ENCODE peak calls at places on chromosome 21, in seven cellular contexts. One of them, this sample, is unnamed.

GRCh38 chr21:42311816-42312625 is 3.2 kb downstream of the TFF3 start:
- DNase-seq in foreskin fibroblast: no peak
- DNase-seq in dorsolateral prefrontal cortex: no peak
- DNase-seq in lower leg skin: no peak
- DNase-seq in SK-N-SH: no peak
- DNase-seq in GM23248: no peak
- DNase-seq in AG09309: no peak
- DNase-seq in this sample: no peak

GRCh38 chr21:37868896-37869295 is 47.4 kb downstream of the KCNJ6 start:
- DNase-seq in foreskin fibroblast: peak
- DNase-seq in dorsolateral prefrontal cortex: no peak
- DNase-seq in lower leg skin: no peak
- DNase-seq in SK-N-SH: no peak
- DNase-seq in GM23248: peak
- DNase-seq in AG09309: no peak
- DNase-seq in this sample: no peak

GRCh38 chr21:43905726-43906455 is 40.9 kb downstream of the AGPAT3 start:
- DNase-seq in foreskin fibroblast: peak
- DNase-seq in dorsolateral prefrontal cortex: no peak
- DNase-seq in lower leg skin: no peak
- DNase-seq in SK-N-SH: peak
- DNase-seq in GM23248: no peak
- DNase-seq in AG09309: no peak
- DNase-seq in this sample: no peak

GRCh38 chr21:38806942-38807284 is 1.2 kb downstream of the ETS2 start:
- DNase-seq in foreskin fibroblast: peak
- DNase-seq in dorsolateral prefrontal cortex: no peak
- DNase-seq in lower leg skin: no peak
- DNase-seq in SK-N-SH: peak
- DNase-seq in GM23248: peak
- DNase-seq in AG09309: no peak
- DNase-seq in this sample: no peak

GRCh38 chr21:18899261-18899660 is 495.7 kb upstream of the TMPRSS15 start:
- DNase-seq in foreskin fibroblast: no peak
- DNase-seq in dorsolateral prefrontal cortex: no peak
- DNase-seq in lower leg skin: no peak
- DNase-seq in SK-N-SH: no peak
- DNase-seq in GM23248: no peak
- DNase-seq in AG09309: no peak
- DNase-seq in this sample: no peak

GRCh38 chr21:42262826-42263225 is 43.9 kb downstream of the ABCG1 start:
- DNase-seq in foreskin fibroblast: no peak
- DNase-seq in dorsolateral prefrontal cortex: peak
- DNase-seq in lower leg skin: peak
- DNase-seq in SK-N-SH: peak
- DNase-seq in GM23248: peak
- DNase-seq in AG09309: no peak
- DNase-seq in this sample: no peak

GRCh38 chr21:42711667-42712066 is 58.2 kb downstream of the PDE9A start:
- DNase-seq in foreskin fibroblast: no peak
- DNase-seq in dorsolateral prefrontal cortex: no peak
- DNase-seq in lower leg skin: no peak
- DNase-seq in SK-N-SH: no peak
- DNase-seq in GM23248: no peak
- DNase-seq in AG09309: no peak
- DNase-seq in this sample: no peak

GRCh38 chr21:32371913-32372314 is 20.9 kb downstream of the URB1 start:
- DNase-seq in foreskin fibroblast: peak
- DNase-seq in dorsolateral prefrontal cortex: no peak
- DNase-seq in lower leg skin: peak
- DNase-seq in SK-N-SH: no peak
- DNase-seq in GM23248: peak
- DNase-seq in AG09309: peak
- DNase-seq in this sample: no peak

GRCh38 chr21:37855568-37856391 is 60.5 kb downstream of the KCNJ6 start:
- DNase-seq in foreskin fibroblast: peak
- DNase-seq in dorsolateral prefrontal cortex: no peak
- DNase-seq in lower leg skin: no peak
- DNase-seq in SK-N-SH: no peak
- DNase-seq in GM23248: peak
- DNase-seq in AG09309: no peak
- DNase-seq in this sample: no peak

GRCh38 chr21:44093761-44094160 is 13.4 kb upstream of the PWP2 start:
- DNase-seq in foreskin fibroblast: no peak
- DNase-seq in dorsolateral prefrontal cortex: peak
- DNase-seq in lower leg skin: no peak
- DNase-seq in SK-N-SH: no peak
- DNase-seq in GM23248: no peak
- DNase-seq in AG09309: no peak
- DNase-seq in this sample: no peak

GRCh38 chr21:42400525-42400924 is 3.2 kb upstream of the UBASH3A start:
- DNase-seq in foreskin fibroblast: no peak
- DNase-seq in dorsolateral prefrontal cortex: no peak
- DNase-seq in lower leg skin: no peak
- DNase-seq in SK-N-SH: no peak
- DNase-seq in GM23248: peak
- DNase-seq in AG09309: no peak
- DNase-seq in this sample: no peak

GRCh38 chr21:16534408-16535099 is 804.8 kb downstream of the USP25 start:
- DNase-seq in foreskin fibroblast: peak
- DNase-seq in dorsolateral prefrontal cortex: peak
- DNase-seq in lower leg skin: peak
- DNase-seq in SK-N-SH: peak
- DNase-seq in GM23248: peak
- DNase-seq in AG09309: peak
- DNase-seq in this sample: no peak
- H3K4me3 ChIP-seq in foreskin fibroblast: peak
- H3K4me3 ChIP-seq in dorsolateral prefrontal cortex: peak
- H3K4me3 ChIP-seq in lower leg skin: no peak
- H3K4me3 ChIP-seq in SK-N-SH: peak
- H3K4me3 ChIP-seq in GM23248: peak
- H3K4me3 ChIP-seq in AG09309: peak
- H3K4me3 ChIP-seq in this sample: no peak

DNA sequence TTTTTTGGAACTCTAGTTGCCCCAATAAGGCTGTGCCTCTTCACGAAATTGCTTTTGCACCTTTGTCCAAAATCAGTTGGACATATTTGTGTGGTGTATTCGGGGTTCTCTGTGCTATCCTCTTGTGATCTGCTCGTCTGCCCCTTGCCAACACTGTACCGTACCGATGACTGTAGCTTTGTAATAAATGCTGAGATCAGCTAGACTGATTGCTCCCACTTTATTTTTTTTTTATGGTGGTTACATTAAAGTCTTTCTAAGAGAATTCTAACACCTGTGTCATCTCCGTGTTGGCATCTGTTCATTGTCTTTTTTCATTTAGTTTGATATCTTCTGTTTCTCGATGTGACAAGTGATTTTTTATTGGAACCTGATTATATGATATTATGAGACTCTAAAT is 94.1 kb downstream of the ADARB1 start:
- DNase-seq in foreskin fibroblast: no peak
- DNase-seq in dorsolateral prefrontal cortex: no peak
- DNase-seq in lower leg skin: no peak
- DNase-seq in SK-N-SH: no peak
- DNase-seq in GM23248: no peak
- DNase-seq in AG09309: no peak
- DNase-seq in this sample: no peak
- H3K4me3 ChIP-seq in foreskin fibroblast: no peak
- H3K4me3 ChIP-seq in dorsolateral prefrontal cortex: no peak
- H3K4me3 ChIP-seq in lower leg skin: no peak
- H3K4me3 ChIP-seq in SK-N-SH: no peak
- H3K4me3 ChIP-seq in GM23248: no peak
- H3K4me3 ChIP-seq in AG09309: no peak
- H3K4me3 ChIP-seq in this sample: no peak

GRCh38 chr21:34338226-34338625 is 25.6 kb upstream of the KCNE2 start:
- DNase-seq in foreskin fibroblast: no peak
- DNase-seq in dorsolateral prefrontal cortex: no peak
- DNase-seq in lower leg skin: no peak
- DNase-seq in SK-N-SH: no peak
- DNase-seq in GM23248: no peak
- DNase-seq in AG09309: no peak
- DNase-seq in this sample: no peak

GRCh38 chr21:34335316-34335715 is 28.5 kb upstream of the KCNE2 start:
- DNase-seq in foreskin fibroblast: peak
- DNase-seq in dorsolateral prefrontal cortex: no peak
- DNase-seq in lower leg skin: peak
- DNase-seq in SK-N-SH: no peak
- DNase-seq in GM23248: peak
- DNase-seq in AG09309: no peak
- DNase-seq in this sample: no peak

GRCh38 chr21:34337741-34338140 is 26.1 kb upstream of the KCNE2 start:
- DNase-seq in foreskin fibroblast: no peak
- DNase-seq in dorsolateral prefrontal cortex: no peak
- DNase-seq in lower leg skin: no peak
- DNase-seq in SK-N-SH: no peak
- DNase-seq in GM23248: no peak
- DNase-seq in AG09309: no peak
- DNase-seq in this sample: no peak

GRCh38 chr21:34336245-34336644 is 27.6 kb upstream of the KCNE2 start:
- DNase-seq in foreskin fibroblast: no peak
- DNase-seq in dorsolateral prefrontal cortex: no peak
- DNase-seq in lower leg skin: no peak
- DNase-seq in SK-N-SH: no peak
- DNase-seq in GM23248: no peak
- DNase-seq in AG09309: no peak
- DNase-seq in this sample: no peak

DNA sequence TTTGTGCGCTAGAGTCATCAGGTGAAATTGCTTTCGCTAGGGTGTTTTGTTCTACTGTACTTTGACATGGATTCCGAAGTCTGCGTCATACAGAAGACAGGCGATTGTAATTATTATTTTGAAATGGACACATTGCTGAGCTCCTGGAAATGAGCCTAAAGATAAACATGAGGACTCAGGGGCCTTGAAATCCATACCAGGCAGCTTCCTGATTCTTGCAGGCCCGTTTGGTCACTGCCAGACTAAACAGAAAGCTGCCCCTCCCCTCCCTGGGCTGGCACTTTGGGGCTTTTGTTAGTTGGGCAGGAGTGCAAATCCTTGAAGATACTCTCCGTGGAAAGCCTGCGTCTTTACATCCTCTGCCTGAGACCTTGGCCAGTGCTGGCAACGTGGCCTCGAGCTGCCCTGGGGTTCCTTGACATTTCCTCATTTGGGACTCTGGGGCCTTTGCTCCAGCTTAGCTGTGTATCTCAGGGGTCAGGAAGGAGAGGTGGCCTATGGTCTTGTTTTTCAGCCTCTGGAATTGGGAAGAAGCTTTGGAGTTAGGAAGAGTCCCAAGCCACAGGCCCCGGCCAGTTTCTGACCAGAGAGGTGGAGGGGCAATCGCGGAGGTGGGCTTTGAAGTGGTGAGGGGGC is 26.9 kb upstream of the KCNE2 start:
- DNase-seq in foreskin fibroblast: peak
- DNase-seq in dorsolateral prefrontal cortex: no peak
- DNase-seq in lower leg skin: no peak
- DNase-seq in SK-N-SH: no peak
- DNase-seq in GM23248: no peak
- DNase-seq in AG09309: no peak
- DNase-seq in this sample: no peak
- H3K4me3 ChIP-seq in foreskin fibroblast: no peak
- H3K4me3 ChIP-seq in dorsolateral prefrontal cortex: no peak
- H3K4me3 ChIP-seq in lower leg skin: no peak
- H3K4me3 ChIP-seq in SK-N-SH: no peak
- H3K4me3 ChIP-seq in GM23248: no peak
- H3K4me3 ChIP-seq in AG09309: no peak
- H3K4me3 ChIP-seq in this sample: no peak

DNA sequence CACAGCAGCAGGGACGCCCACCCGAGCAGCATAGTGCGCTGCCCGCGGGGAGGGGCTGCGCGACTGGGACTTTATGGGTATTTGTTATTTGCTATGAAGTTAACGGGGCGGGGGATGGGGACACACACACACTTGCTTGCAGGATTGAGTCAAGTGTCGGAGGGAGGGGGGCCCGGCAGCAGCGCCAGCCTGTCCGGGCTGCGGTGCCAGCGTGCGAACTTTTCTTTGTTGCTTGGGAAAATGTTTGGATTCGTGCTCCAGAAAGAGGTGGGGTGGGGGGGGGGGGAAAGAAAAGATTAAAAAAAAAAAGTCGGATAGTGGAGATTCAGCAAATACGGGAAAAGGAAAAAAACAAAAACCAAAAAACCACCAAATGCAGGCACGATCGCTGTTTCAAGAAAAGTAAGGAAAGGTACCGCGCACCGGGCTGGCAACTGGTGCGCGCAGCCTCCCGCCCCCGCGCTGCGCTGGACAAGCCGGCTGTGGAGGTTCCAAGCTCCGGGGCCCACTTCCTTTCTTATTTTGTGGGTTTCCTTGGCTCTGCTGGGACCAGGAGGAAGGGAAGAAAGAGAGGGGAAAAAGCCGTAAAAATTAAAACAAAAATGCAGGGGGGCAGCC is 419 bp downstream of the ADAMTS5 start:
- DNase-seq in foreskin fibroblast: no peak
- DNase-seq in dorsolateral prefrontal cortex: no peak
- DNase-seq in lower leg skin: peak
- DNase-seq in SK-N-SH: no peak
- DNase-seq in GM23248: peak
- DNase-seq in AG09309: no peak
- DNase-seq in this sample: no peak
- H3K4me3 ChIP-seq in foreskin fibroblast: peak
- H3K4me3 ChIP-seq in dorsolateral prefrontal cortex: peak
- H3K4me3 ChIP-seq in lower leg skin: peak
- H3K4me3 ChIP-seq in SK-N-SH: peak
- H3K4me3 ChIP-seq in GM23248: peak
- H3K4me3 ChIP-seq in AG09309: peak
- H3K4me3 ChIP-seq in this sample: no peak

GRCh38 chr21:27275294-27275927 is 308.5 kb upstream of the ADAMTS5 start:
- DNase-seq in foreskin fibroblast: peak
- DNase-seq in dorsolateral prefrontal cortex: no peak
- DNase-seq in lower leg skin: no peak
- DNase-seq in SK-N-SH: peak
- DNase-seq in GM23248: peak
- DNase-seq in AG09309: peak
- DNase-seq in this sample: peak

GRCh38 chr21:27277122-27277521 is 310.2 kb upstream of the ADAMTS5 start:
- DNase-seq in foreskin fibroblast: no peak
- DNase-seq in dorsolateral prefrontal cortex: no peak
- DNase-seq in lower leg skin: no peak
- DNase-seq in SK-N-SH: no peak
- DNase-seq in GM23248: no peak
- DNase-seq in AG09309: no peak
- DNase-seq in this sample: no peak
- H3K4me3 ChIP-seq in foreskin fibroblast: no peak
- H3K4me3 ChIP-seq in dorsolateral prefrontal cortex: no peak
- H3K4me3 ChIP-seq in lower leg skin: no peak
- H3K4me3 ChIP-seq in SK-N-SH: no peak
- H3K4me3 ChIP-seq in GM23248: no peak
- H3K4me3 ChIP-seq in AG09309: no peak
- H3K4me3 ChIP-seq in this sample: no peak

This sample was measured in Jurkat, Clone E6-1.